ENCODE peak calls at places on chromosomes 1 and 21, in eight cellular contexts. One of them, this sample, is unnamed.

GRCh38 chr1:165287329-165287728 is 69.2 kb downstream of the LMX1A start:
- DNase-seq in fibroblast of lung: no peak
- DNase-seq in NCI-H2081: no peak
- DNase-seq in activated T-cell treated with anti-CD3 and anti-CD28 coated beads, Interleukin-2, amount 50 U/mL, for 4 hours: no peak
- DNase-seq in activated CD8-positive, alpha-beta memory T cell treated with anti-CD3 and anti-CD28 coated beads for 48 hours: no peak
- DNase-seq in HT1080: no peak
- DNase-seq in aorta: no peak
- DNase-seq in M059J: no peak
- DNase-seq in this sample: no peak

GRCh38 chr1:214552174-214552608 is 789 bp upstream of the PTPN14 start:
- DNase-seq in fibroblast of lung: peak
- DNase-seq in HT1080: peak
- DNase-seq in M059J: peak
- DNase-seq in aorta: peak
- DNase-seq in NCI-H2081: no peak
- DNase-seq in activated CD8-positive, alpha-beta memory T cell treated with anti-CD3 and anti-CD28 coated beads for 48 hours: no peak
- DNase-seq in activated T-cell treated with anti-CD3 and anti-CD28 coated beads, Interleukin-2, amount 50 U/mL, for 4 hours: no peak
- DNase-seq in this sample: peak

GRCh38 chr1:62964141-62964540 is 180.2 kb downstream of the ATG4C start:
- DNase-seq in HT1080: no peak
- DNase-seq in activated CD8-positive, alpha-beta memory T cell treated with anti-CD3 and anti-CD28 coated beads for 48 hours: no peak
- DNase-seq in fibroblast of lung: no peak
- DNase-seq in activated T-cell treated with anti-CD3 and anti-CD28 coated beads, Interleukin-2, amount 50 U/mL, for 4 hours: no peak
- DNase-seq in NCI-H2081: no peak
- DNase-seq in aorta: no peak
- DNase-seq in M059J: no peak
- DNase-seq in this sample: no peak

GRCh38 chr1:1775364-1776226 is 2.7 kb downstream of the NADK start:
- DNase-seq in M059J: no peak
- DNase-seq in activated CD8-positive, alpha-beta memory T cell treated with anti-CD3 and anti-CD28 coated beads for 48 hours: no peak
- DNase-seq in aorta: no peak
- DNase-seq in HT1080: no peak
- DNase-seq in fibroblast of lung: no peak
- DNase-seq in NCI-H2081: no peak
- DNase-seq in activated T-cell treated with anti-CD3 and anti-CD28 coated beads, Interleukin-2, amount 50 U/mL, for 4 hours: no peak
- DNase-seq in this sample: no peak

GRCh38 chr1:117237701-117238413 is 27.1 kb upstream of the VTCN1 start:
- DNase-seq in activated T-cell treated with anti-CD3 and anti-CD28 coated beads, Interleukin-2, amount 50 U/mL, for 4 hours: no peak
- DNase-seq in activated CD8-positive, alpha-beta memory T cell treated with anti-CD3 and anti-CD28 coated beads for 48 hours: no peak
- DNase-seq in NCI-H2081: no peak
- DNase-seq in HT1080: peak
- DNase-seq in aorta: no peak
- DNase-seq in M059J: peak
- DNase-seq in fibroblast of lung: peak
- DNase-seq in this sample: peak

GRCh38 chr1:232333419-232333767 is 296.5 kb downstream of the SIPA1L2 start:
- DNase-seq in NCI-H2081: no peak
- DNase-seq in activated CD8-positive, alpha-beta memory T cell treated with anti-CD3 and anti-CD28 coated beads for 48 hours: no peak
- DNase-seq in fibroblast of lung: no peak
- DNase-seq in M059J: no peak
- DNase-seq in activated T-cell treated with anti-CD3 and anti-CD28 coated beads, Interleukin-2, amount 50 U/mL, for 4 hours: no peak
- DNase-seq in HT1080: no peak
- DNase-seq in aorta: no peak
- DNase-seq in this sample: no peak

GRCh38 chr1:21251773-21252471 is 38.3 kb downstream of the ECE1 start:
- DNase-seq in fibroblast of lung: peak
- DNase-seq in HT1080: peak
- DNase-seq in activated CD8-positive, alpha-beta memory T cell treated with anti-CD3 and anti-CD28 coated beads for 48 hours: no peak
- DNase-seq in M059J: peak
- DNase-seq in NCI-H2081: no peak
- DNase-seq in activated T-cell treated with anti-CD3 and anti-CD28 coated beads, Interleukin-2, amount 50 U/mL, for 4 hours: peak
- DNase-seq in aorta: peak
- DNase-seq in this sample: peak

GRCh38 chr1:3312894-3313578 is 141.4 kb upstream of the ARHGEF16 start:
- DNase-seq in activated CD8-positive, alpha-beta memory T cell treated with anti-CD3 and anti-CD28 coated beads for 48 hours: peak
- DNase-seq in aorta: peak
- DNase-seq in M059J: peak
- DNase-seq in NCI-H2081: no peak
- DNase-seq in fibroblast of lung: peak
- DNase-seq in HT1080: peak
- DNase-seq in activated T-cell treated with anti-CD3 and anti-CD28 coated beads, Interleukin-2, amount 50 U/mL, for 4 hours: peak
- DNase-seq in this sample: peak

GRCh38 chr1:15452216-15452615 is 4.3 kb upstream of the CELA2A start:
- DNase-seq in NCI-H2081: no peak
- DNase-seq in aorta: no peak
- DNase-seq in activated CD8-positive, alpha-beta memory T cell treated with anti-CD3 and anti-CD28 coated beads for 48 hours: no peak
- DNase-seq in HT1080: peak
- DNase-seq in M059J: peak
- DNase-seq in activated T-cell treated with anti-CD3 and anti-CD28 coated beads, Interleukin-2, amount 50 U/mL, for 4 hours: no peak
- DNase-seq in fibroblast of lung: no peak
- DNase-seq in this sample: no peak

GRCh38 chr1:31583995-31584868 is 7.9 kb downstream of the TINAGL1 start:
- DNase-seq in M059J: peak
- DNase-seq in HT1080: no peak
- DNase-seq in NCI-H2081: peak
- DNase-seq in activated T-cell treated with anti-CD3 and anti-CD28 coated beads, Interleukin-2, amount 50 U/mL, for 4 hours: no peak
- DNase-seq in activated CD8-positive, alpha-beta memory T cell treated with anti-CD3 and anti-CD28 coated beads for 48 hours: no peak
- DNase-seq in aorta: peak
- DNase-seq in fibroblast of lung: no peak
- DNase-seq in this sample: peak

GRCh38 chr1:90402893-90403849 is 313.9 kb downstream of the BARHL2 start:
- DNase-seq in HT1080: peak
- DNase-seq in aorta: no peak
- DNase-seq in fibroblast of lung: peak
- DNase-seq in NCI-H2081: no peak
- DNase-seq in M059J: peak
- DNase-seq in activated CD8-positive, alpha-beta memory T cell treated with anti-CD3 and anti-CD28 coated beads for 48 hours: no peak
- DNase-seq in activated T-cell treated with anti-CD3 and anti-CD28 coated beads, Interleukin-2, amount 50 U/mL, for 4 hours: no peak
- DNase-seq in this sample: peak

GRCh38 chr1:187474266-187474665 is 645.5 kb downstream of the PLA2G4A start:
- DNase-seq in NCI-H2081: peak
- DNase-seq in activated CD8-positive, alpha-beta memory T cell treated with anti-CD3 and anti-CD28 coated beads for 48 hours: no peak
- DNase-seq in activated T-cell treated with anti-CD3 and anti-CD28 coated beads, Interleukin-2, amount 50 U/mL, for 4 hours: no peak
- DNase-seq in fibroblast of lung: peak
- DNase-seq in HT1080: no peak
- DNase-seq in M059J: peak
- DNase-seq in aorta: no peak
- DNase-seq in this sample: peak

GRCh38 chr1:32066489-32066873 is 6.3 kb upstream of the TMEM39B start:
- DNase-seq in NCI-H2081: no peak
- DNase-seq in aorta: no peak
- DNase-seq in M059J: peak
- DNase-seq in activated T-cell treated with anti-CD3 and anti-CD28 coated beads, Interleukin-2, amount 50 U/mL, for 4 hours: no peak
- DNase-seq in activated CD8-positive, alpha-beta memory T cell treated with anti-CD3 and anti-CD28 coated beads for 48 hours: no peak
- DNase-seq in HT1080: peak
- DNase-seq in fibroblast of lung: peak
- DNase-seq in this sample: peak

GRCh38 chr1:110070282-110070967 is at the start of gene ALX3:
- DNase-seq in fibroblast of lung: no peak
- DNase-seq in HT1080: no peak
- DNase-seq in activated T-cell treated with anti-CD3 and anti-CD28 coated beads, Interleukin-2, amount 50 U/mL, for 4 hours: no peak
- DNase-seq in M059J: no peak
- DNase-seq in aorta: no peak
- DNase-seq in NCI-H2081: no peak
- DNase-seq in activated CD8-positive, alpha-beta memory T cell treated with anti-CD3 and anti-CD28 coated beads for 48 hours: no peak
- DNase-seq in this sample: no peak

GRCh38 chr21:34889537-34890257 is 159.4 kb downstream of the RUNX1 start:
- DNase-seq in HT1080: peak
- DNase-seq in fibroblast of lung: peak
- DNase-seq in M059J: peak
- DNase-seq in aorta: peak
- DNase-seq in NCI-H2081: peak
- DNase-seq in activated T-cell treated with anti-CD3 and anti-CD28 coated beads, Interleukin-2, amount 50 U/mL, for 4 hours: peak
- DNase-seq in activated CD8-positive, alpha-beta memory T cell treated with anti-CD3 and anti-CD28 coated beads for 48 hours: peak
- DNase-seq in this sample: no peak

GRCh38 chr1:39940253-39940652 is 14.7 kb upstream of the MFSD2A start:
- DNase-seq in fibroblast of lung: no peak
- DNase-seq in aorta: no peak
- DNase-seq in M059J: no peak
- DNase-seq in activated CD8-positive, alpha-beta memory T cell treated with anti-CD3 and anti-CD28 coated beads for 48 hours: no peak
- DNase-seq in activated T-cell treated with anti-CD3 and anti-CD28 coated beads, Interleukin-2, amount 50 U/mL, for 4 hours: no peak
- DNase-seq in NCI-H2081: no peak
- DNase-seq in HT1080: no peak
- DNase-seq in this sample: no peak

GRCh38 chr1:32138965-32139364 is 31.1 kb downstream of the KPNA6 start:
- DNase-seq in activated CD8-positive, alpha-beta memory T cell treated with anti-CD3 and anti-CD28 coated beads for 48 hours: no peak
- DNase-seq in activated T-cell treated with anti-CD3 and anti-CD28 coated beads, Interleukin-2, amount 50 U/mL, for 4 hours: no peak
- DNase-seq in M059J: peak
- DNase-seq in HT1080: peak
- DNase-seq in NCI-H2081: no peak
- DNase-seq in aorta: no peak
- DNase-seq in fibroblast of lung: peak
- DNase-seq in this sample: peak

GRCh38 chr21:32088471-32088870 is 190.4 kb downstream of the MIS18A start:
- DNase-seq in HT1080: no peak
- DNase-seq in aorta: no peak
- DNase-seq in fibroblast of lung: no peak
- DNase-seq in NCI-H2081: no peak
- DNase-seq in activated CD8-positive, alpha-beta memory T cell treated with anti-CD3 and anti-CD28 coated beads for 48 hours: no peak
- DNase-seq in activated T-cell treated with anti-CD3 and anti-CD28 coated beads, Interleukin-2, amount 50 U/mL, for 4 hours: no peak
- DNase-seq in M059J: no peak
- DNase-seq in this sample: no peak

GRCh38 chr1:27659497-27660299 is 12.3 kb downstream of the IFI6 start:
- DNase-seq in aorta: peak
- DNase-seq in NCI-H2081: peak
- DNase-seq in fibroblast of lung: peak
- DNase-seq in activated CD8-positive, alpha-beta memory T cell treated with anti-CD3 and anti-CD28 coated beads for 48 hours: peak
- DNase-seq in HT1080: no peak
- DNase-seq in M059J: peak
- DNase-seq in activated T-cell treated with anti-CD3 and anti-CD28 coated beads, Interleukin-2, amount 50 U/mL, for 4 hours: peak
- DNase-seq in this sample: peak

GRCh38 chr1:18373151-18373550 is 107.6 kb upstream of the KLHDC7A start:
- DNase-seq in NCI-H2081: no peak
- DNase-seq in activated T-cell treated with anti-CD3 and anti-CD28 coated beads, Interleukin-2, amount 50 U/mL, for 4 hours: no peak
- DNase-seq in HT1080: no peak
- DNase-seq in aorta: no peak
- DNase-seq in activated CD8-positive, alpha-beta memory T cell treated with anti-CD3 and anti-CD28 coated beads for 48 hours: no peak
- DNase-seq in fibroblast of lung: no peak
- DNase-seq in M059J: no peak
- DNase-seq in this sample: no peak

GRCh38 chr1:167059045-167059728 is 31.0 kb downstream of the GPA33 start:
- DNase-seq in activated CD8-positive, alpha-beta memory T cell treated with anti-CD3 and anti-CD28 coated beads for 48 hours: peak
- DNase-seq in aorta: peak
- DNase-seq in M059J: peak
- DNase-seq in fibroblast of lung: peak
- DNase-seq in HT1080: peak
- DNase-seq in NCI-H2081: peak
- DNase-seq in activated T-cell treated with anti-CD3 and anti-CD28 coated beads, Interleukin-2, amount 50 U/mL, for 4 hours: peak
- DNase-seq in this sample: peak

GRCh38 chr1:108661030-108661609 is at the start of gene HENMT1:
- DNase-seq in NCI-H2081: no peak
- DNase-seq in aorta: peak
- DNase-seq in M059J: no peak
- DNase-seq in fibroblast of lung: peak
- DNase-seq in activated CD8-positive, alpha-beta memory T cell treated with anti-CD3 and anti-CD28 coated beads for 48 hours: peak
- DNase-seq in activated T-cell treated with anti-CD3 and anti-CD28 coated beads, Interleukin-2, amount 50 U/mL, for 4 hours: peak
- DNase-seq in HT1080: no peak
- DNase-seq in this sample: peak

GRCh38 chr1:240036526-240036925 is 55.2 kb upstream of the FMN2 start:
- DNase-seq in HT1080: no peak
- DNase-seq in activated T-cell treated with anti-CD3 and anti-CD28 coated beads, Interleukin-2, amount 50 U/mL, for 4 hours: no peak
- DNase-seq in activated CD8-positive, alpha-beta memory T cell treated with anti-CD3 and anti-CD28 coated beads for 48 hours: no peak
- DNase-seq in M059J: no peak
- DNase-seq in fibroblast of lung: no peak
- DNase-seq in aorta: no peak
- DNase-seq in NCI-H2081: no peak
- DNase-seq in this sample: no peak

GRCh38 chr1:208542309-208542708 is 298.1 kb upstream of the PLXNA2 start:
- DNase-seq in M059J: no peak
- DNase-seq in HT1080: no peak
- DNase-seq in activated T-cell treated with anti-CD3 and anti-CD28 coated beads, Interleukin-2, amount 50 U/mL, for 4 hours: no peak
- DNase-seq in fibroblast of lung: no peak
- DNase-seq in activated CD8-positive, alpha-beta memory T cell treated with anti-CD3 and anti-CD28 coated beads for 48 hours: no peak
- DNase-seq in aorta: no peak
- DNase-seq in NCI-H2081: no peak
- DNase-seq in this sample: no peak

GRCh38 chr1:211932581-211933010 is 102.0 kb upstream of the LPGAT1 start:
- DNase-seq in aorta: no peak
- DNase-seq in activated CD8-positive, alpha-beta memory T cell treated with anti-CD3 and anti-CD28 coated beads for 48 hours: no peak
- DNase-seq in M059J: no peak
- DNase-seq in activated T-cell treated with anti-CD3 and anti-CD28 coated beads, Interleukin-2, amount 50 U/mL, for 4 hours: no peak
- DNase-seq in NCI-H2081: no peak
- DNase-seq in fibroblast of lung: no peak
- DNase-seq in HT1080: no peak
- DNase-seq in this sample: no peak

GRCh38 chr1:214216031-214216430 is 64.9 kb upstream of the SMYD2 start:
- DNase-seq in activated CD8-positive, alpha-beta memory T cell treated with anti-CD3 and anti-CD28 coated beads for 48 hours: no peak
- DNase-seq in fibroblast of lung: no peak
- DNase-seq in aorta: no peak
- DNase-seq in M059J: no peak
- DNase-seq in NCI-H2081: no peak
- DNase-seq in activated T-cell treated with anti-CD3 and anti-CD28 coated beads, Interleukin-2, amount 50 U/mL, for 4 hours: no peak
- DNase-seq in HT1080: no peak
- DNase-seq in this sample: no peak

GRCh38 chr1:81478217-81478616 is 322.5 kb upstream of the ADGRL2 start:
- DNase-seq in activated CD8-positive, alpha-beta memory T cell treated with anti-CD3 and anti-CD28 coated beads for 48 hours: no peak
- DNase-seq in aorta: no peak
- DNase-seq in NCI-H2081: peak
- DNase-seq in M059J: no peak
- DNase-seq in HT1080: no peak
- DNase-seq in fibroblast of lung: peak
- DNase-seq in activated T-cell treated with anti-CD3 and anti-CD28 coated beads, Interleukin-2, amount 50 U/mL, for 4 hours: no peak
- DNase-seq in this sample: no peak

GRCh38 chr1:198443374-198444233 is 96.9 kb downstream of the ATP6V1G3 start:
- DNase-seq in HT1080: peak
- DNase-seq in M059J: peak
- DNase-seq in activated T-cell treated with anti-CD3 and anti-CD28 coated beads, Interleukin-2, amount 50 U/mL, for 4 hours: no peak
- DNase-seq in aorta: no peak
- DNase-seq in activated CD8-positive, alpha-beta memory T cell treated with anti-CD3 and anti-CD28 coated beads for 48 hours: no peak
- DNase-seq in fibroblast of lung: peak
- DNase-seq in NCI-H2081: no peak
- DNase-seq in this sample: peak

GRCh38 chr1:42996384-42996991 is 37.8 kb upstream of the SLC2A1 start:
- DNase-seq in fibroblast of lung: no peak
- DNase-seq in HT1080: no peak
- DNase-seq in M059J: no peak
- DNase-seq in activated CD8-positive, alpha-beta memory T cell treated with anti-CD3 and anti-CD28 coated beads for 48 hours: no peak
- DNase-seq in NCI-H2081: no peak
- DNase-seq in aorta: no peak
- DNase-seq in activated T-cell treated with anti-CD3 and anti-CD28 coated beads, Interleukin-2, amount 50 U/mL, for 4 hours: no peak
- DNase-seq in this sample: no peak

GRCh38 chr1:41626146-41626545 is 141.7 kb upstream of the EDN2 start:
- DNase-seq in NCI-H2081: no peak
- DNase-seq in M059J: peak
- DNase-seq in fibroblast of lung: peak
- DNase-seq in activated T-cell treated with anti-CD3 and anti-CD28 coated beads, Interleukin-2, amount 50 U/mL, for 4 hours: no peak
- DNase-seq in activated CD8-positive, alpha-beta memory T cell treated with anti-CD3 and anti-CD28 coated beads for 48 hours: no peak
- DNase-seq in HT1080: peak
- DNase-seq in aorta: peak
- DNase-seq in this sample: peak

GRCh38 chr1:7885513-7886298 is 32.8 kb upstream of the UTS2 start:
- DNase-seq in activated T-cell treated with anti-CD3 and anti-CD28 coated beads, Interleukin-2, amount 50 U/mL, for 4 hours: no peak
- DNase-seq in NCI-H2081: no peak
- DNase-seq in activated CD8-positive, alpha-beta memory T cell treated with anti-CD3 and anti-CD28 coated beads for 48 hours: peak
- DNase-seq in fibroblast of lung: no peak
- DNase-seq in M059J: no peak
- DNase-seq in aorta: no peak
- DNase-seq in HT1080: no peak
- DNase-seq in this sample: no peak

GRCh38 chr21:44379991-44380865 is 26.8 kb downstream of the TRPM2 start:
- DNase-seq in activated CD8-positive, alpha-beta memory T cell treated with anti-CD3 and anti-CD28 coated beads for 48 hours: no peak
- DNase-seq in activated T-cell treated with anti-CD3 and anti-CD28 coated beads, Interleukin-2, amount 50 U/mL, for 4 hours: no peak
- DNase-seq in NCI-H2081: no peak
- DNase-seq in M059J: no peak
- DNase-seq in HT1080: no peak
- DNase-seq in aorta: peak
- DNase-seq in fibroblast of lung: no peak
- DNase-seq in this sample: no peak

GRCh38 chr1:214018605-214019268 is 31.0 kb downstream of the PROX1 start:
- DNase-seq in aorta: no peak
- DNase-seq in fibroblast of lung: no peak
- DNase-seq in activated CD8-positive, alpha-beta memory T cell treated with anti-CD3 and anti-CD28 coated beads for 48 hours: no peak
- DNase-seq in M059J: no peak
- DNase-seq in NCI-H2081: peak
- DNase-seq in activated T-cell treated with anti-CD3 and anti-CD28 coated beads, Interleukin-2, amount 50 U/mL, for 4 hours: no peak
- DNase-seq in HT1080: no peak
- DNase-seq in this sample: no peak

GRCh38 chr21:15788847-15789548 is 59.2 kb downstream of the USP25 start:
- DNase-seq in aorta: no peak
- DNase-seq in fibroblast of lung: peak
- DNase-seq in NCI-H2081: no peak
- DNase-seq in activated CD8-positive, alpha-beta memory T cell treated with anti-CD3 and anti-CD28 coated beads for 48 hours: no peak
- DNase-seq in M059J: peak
- DNase-seq in activated T-cell treated with anti-CD3 and anti-CD28 coated beads, Interleukin-2, amount 50 U/mL, for 4 hours: no peak
- DNase-seq in HT1080: no peak
- DNase-seq in this sample: peak

This sample was measured in renal cortical epithelial cell.